ENCODE peak calls at places on chromosomes 16 and 17, in five cellular contexts. T is epithelial cell of proximal tubule, H is sigmoid colon, G is cardiac fibroblast, U is cardiac muscle cell. N is an unnamed sample.

GRCh38 chr17:38558751-38559024 is 47.1 kb downstream of the SRCIN1 start:
- DNase-seq in G (no peak), U (no peak), H (no peak), T (no peak), N (no peak)

GRCh38 chr16:77214411-77215138 is 15.4 kb downstream of the SYCE1L start:
- DNase-seq in H (no peak), T (no peak), U (no peak), G (no peak), N (no peak)

GRCh38 chr16:9128346-9129342 is 37.2 kb downstream of the HAPSTR1 start:
- DNase-seq in H (peak; percentile 61), G (no peak), T (no peak), U (no peak), N (no peak)

GRCh38 chr17:17635126-17635525 is 43.6 kb upstream of the PEMT start:
- DNase-seq in U (no peak), H (no peak), T (no peak), G (no peak), N (no peak)

GRCh38 chr17:27746881-27747280 is 53.4 kb downstream of the NOS2 start:
- DNase-seq in G (no peak), U (no peak), T (no peak), H (no peak), N (no peak)

GRCh38 chr17:7982171-7982570 is 20.2 kb upstream of the GUCY2D start:
- DNase-seq in H (peak; percentile 12), U (no peak), G (peak; percentile 54), T (no peak), N (no peak)

GRCh38 chr17:34527908-34528470 is 51.4 kb upstream of the TMEM132E start:
- DNase-seq in U (peak; percentile 7), T (no peak), H (no peak), G (no peak), N (no peak)

GRCh38 chr17:50022463-50023130 is 27.6 kb upstream of the DLX3 start:
- DNase-seq in T (no peak), H (no peak), G (no peak), U (no peak), N (no peak)

GRCh38 chr17:73465130-73465529 is 153.3 kb upstream of the CDC42EP4 start:
- DNase-seq in T (no peak), G (no peak), H (no peak), U (no peak), N (no peak)

GRCh38 chr17:61756561-61756960 is 106.8 kb downstream of the BRIP1 start:
- DNase-seq in G (no peak), H (no peak), T (no peak), U (no peak), N (no peak)

GRCh38 chr17:56144205-56144604 is 9.1 kb upstream of the ANKFN1 start:
- DNase-seq in G (no peak), U (peak; percentile 31), H (no peak), T (no peak), N (no peak)

GRCh38 chr16:67432491-67432890 is 1.6 kb downstream of the HSD11B2 start:
- DNase-seq in T (no peak), U (no peak), G (no peak), H (no peak), N (no peak)

GRCh38 chr17:50614471-50615051 is 20.1 kb upstream of the ABCC3 start:
- DNase-seq in T (no peak), H (no peak), U (no peak), G (no peak), N (no peak)

GRCh38 chr17:62668091-62668804 is 40.8 kb downstream of the MRC2 start:
- DNase-seq in U (no peak), H (no peak), G (no peak), T (no peak), N (no peak)

GRCh38 chr16:66133641-66134402 is 232.7 kb upstream of the CDH5 start:
- DNase-seq in H (no peak), G (no peak), U (no peak), T (no peak), N (no peak)

GRCh38 chr17:55691666-55692065 is 31.0 kb downstream of the TMEM100 start:
- DNase-seq in G (no peak), H (no peak), T (no peak), U (peak; percentile 66), N (no peak)

GRCh38 chr17:9252525-9252924 is 231.2 kb downstream of the NTN1 start:
- DNase-seq in H (no peak), U (no peak), T (no peak), G (no peak), N (no peak)

GRCh38 chr16:56866955-56867830 is 2.2 kb downstream of the SLC12A3 start:
- DNase-seq in T (no peak), U (peak; percentile 70), G (peak; percentile 85), H (no peak), N (peak; percentile 57)

GRCh38 chr17:40615295-40615988 is 32.2 kb downstream of the SMARCE1 start:
- DNase-seq in G (peak; percentile 56), T (peak; percentile 72), U (peak; percentile 66), H (no peak), N (peak; percentile 16)

GRCh38 chr16:87822571-87822970 is 46.7 kb downstream of the SLC7A5 start:
- DNase-seq in U (peak; percentile 74), G (no peak), H (no peak), T (no peak), N (no peak)

GRCh38 chr16:75351183-75351582 is 82.1 kb downstream of the CFDP1 start:
- DNase-seq in U (no peak), T (peak; percentile 46), G (peak; percentile 81), H (no peak), N (peak; percentile 60)

GRCh38 chr16:3281222-3281621 is 2.1 kb upstream of the ZNF263 start:
- DNase-seq in T (no peak), U (no peak), H (no peak), G (no peak), N (no peak)

GRCh38 chr16:3282103-3282746 is 1.1 kb upstream of the ZNF263 start:
- DNase-seq in G (no peak), T (no peak), U (peak; percentile 89), H (no peak), N (no peak)

GRCh38 chr16:3282747-3283524 is at the start of gene ZNF263:
- DNase-seq in G (peak; percentile 99), U (peak; percentile 96), T (peak; percentile 84), H (peak; percentile 98), N (peak; percentile 94)

GRCh38 chr16:3283525-3284447 is 495 bp downstream of the ZNF263 start:
- DNase-seq in U (no peak), H (peak; percentile 71), T (no peak), G (no peak), N (no peak)

GRCh38 chr16:3285131-3285530 is 1.8 kb downstream of the ZNF263 start:
- DNase-seq in H (no peak), T (no peak), U (no peak), G (no peak), N (no peak)
- H3K4me3 ChIP-seq in H (no peak overlapping the region), T (peak overlapping the region; percentile 74), U (peak overlapping the region; percentile 90), G (peak overlapping the region; percentile 92), N (peak overlapping the region; percentile 95)

DNA sequence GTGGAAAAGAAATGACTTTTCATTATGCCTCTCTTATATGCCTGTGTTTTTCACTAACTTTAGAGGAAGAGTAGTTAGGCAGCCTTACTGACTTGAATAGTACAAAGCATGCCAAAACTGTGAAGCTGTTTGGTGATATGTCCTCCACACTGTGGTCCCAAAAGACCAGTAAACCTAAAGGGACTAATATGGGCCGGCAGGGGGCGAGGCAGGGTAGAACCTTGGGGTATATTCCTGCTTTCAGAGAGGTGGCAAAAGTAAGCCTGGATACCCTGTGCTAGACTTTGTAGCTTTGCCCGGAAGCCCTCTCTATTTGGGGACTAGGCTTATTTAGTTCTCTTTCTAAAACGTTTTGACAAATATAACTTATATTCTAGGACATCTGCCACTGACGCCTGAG is 36.5 kb upstream of the VWA3A start:
- DNase-seq in T (no peak), H (no peak), G (no peak), U (peak; percentile 35), N (no peak)
- TF ChIP-seq CTCF in T (peak; percentile 24), H (no peak), G (no peak), U (peak; percentile 29), N (no peak)

GRCh38 chr17:47820023-47820789 is 1.4 kb downstream of the OSBPL7 start:
- DNase-seq in U (no peak), H (no peak), T (no peak), G (no peak), N (no peak)
- H3K4me3 ChIP-seq in U (no peak overlapping the region), H (no peak overlapping the region), T (peak overlapping the region; percentile 97), G (no peak overlapping the region), N (no peak overlapping the region)

GRCh38 chr16:11715246-11715947 is 27.3 kb downstream of the TXNDC11 start:
- DNase-seq in H (no peak), U (no peak), T (no peak), G (no peak), N (no peak)
- TF ChIP-seq CTCF in H (no peak), U (no peak), T (no peak), G (no peak), N (no peak)

GRCh38 chr17:65058151-65058550 is 1.6 kb upstream of the GNA13 start:
- DNase-seq in T (no peak), H (no peak), U (no peak), G (no peak), N (no peak)

GRCh38 chr17:65055280-65055707 is 1.2 kb downstream of the GNA13 start:
- DNase-seq in H (no peak), G (no peak), U (no peak), T (no peak), N (no peak)

GRCh38 chr17:65055708-65056638 is 567 bp downstream of the GNA13 start:
- DNase-seq in G (no peak), H (peak; percentile 88), U (peak; percentile 58), T (no peak), N (peak; percentile 9)

GRCh38 chr17:65058615-65059014 is 2.1 kb upstream of the GNA13 start:
- DNase-seq in G (no peak), H (no peak), U (no peak), T (no peak), N (no peak)

GRCh38 chr17:65057520-65058075 is 1.1 kb upstream of the GNA13 start:
- DNase-seq in H (peak; percentile 72), U (no peak), T (peak; percentile 94), G (no peak), N (no peak)
- H3K4me3 ChIP-seq in H (no peak overlapping the region), U (no peak overlapping the region), T (peak overlapping the region; percentile 70), G (no peak overlapping the region), N (no peak overlapping the region)

GRCh38 chr17:45317113-45317820 is 447 bp upstream of the MAP3K14 start:
- DNase-seq in T (peak; percentile 98), H (peak; percentile 100), G (peak; percentile 100), U (peak; percentile 100), N (peak; percentile 100)
- TF ChIP-seq CTCF in T (no peak), H (no peak), G (no peak), U (no peak), N (no peak)

GRCh38 chr17:75492555-75493168 is 22.7 kb downstream of the CASKIN2 start:
- DNase-seq in G (no peak), H (no peak), T (no peak), U (no peak), N (no peak)

GRCh38 chr17:75490173-75490743 is 25.1 kb downstream of the CASKIN2 start:
- DNase-seq in T (no peak), G (no peak), U (no peak), H (no peak), N (no peak)

GRCh38 chr17:75490953-75491649 is 24.2 kb downstream of the CASKIN2 start:
- DNase-seq in T (no peak), U (no peak), G (no peak), H (no peak), N (no peak)

GRCh38 chr17:75493476-75494129 is 21.7 kb downstream of the CASKIN2 start:
- DNase-seq in H (no peak), U (no peak), T (no peak), G (no peak), N (no peak)

GRCh38 chr17:75491680-75492079 is 23.7 kb downstream of the CASKIN2 start:
- DNase-seq in U (no peak), G (no peak), H (no peak), T (no peak), N (no peak)
- H3K4me3 ChIP-seq in U (no peak overlapping the region), G (no peak overlapping the region), H (no peak overlapping the region), T (no peak overlapping the region), N (no peak overlapping the region)